ENCODE peak calls at places on chromosomes 13 and 19, in nine cellular contexts. One of them, this sample, is unnamed.

GRCh38 chr13:48414501-48414900 is 1.6 kb upstream of the LPAR6 start:
- DNase-seq in endothelial cell: no peak
- DNase-seq in tibial nerve: no peak
- DNase-seq in Peyer's patch: no peak
- DNase-seq in foreskin fibroblast: no peak
- DNase-seq in OCI-LY7: no peak
- DNase-seq in A549: no peak
- DNase-seq in CD8-positive, alpha-beta T cell: no peak
- DNase-seq in pancreas: no peak
- DNase-seq in this sample: no peak

GRCh38 chr19:37931941-37932655 is 25.1 kb downstream of the SIPA1L3 start:
- DNase-seq in endothelial cell: peak
- DNase-seq in tibial nerve: no peak
- DNase-seq in Peyer's patch: peak
- DNase-seq in foreskin fibroblast: peak
- DNase-seq in OCI-LY7: peak
- DNase-seq in A549: peak
- DNase-seq in CD8-positive, alpha-beta T cell: no peak
- DNase-seq in pancreas: peak
- DNase-seq in this sample: peak

GRCh38 chr13:109243311-109243951 is 543.0 kb downstream of the IRS2 start:
- DNase-seq in endothelial cell: no peak
- DNase-seq in tibial nerve: no peak
- DNase-seq in Peyer's patch: no peak
- DNase-seq in foreskin fibroblast: peak
- DNase-seq in OCI-LY7: no peak
- DNase-seq in A549: peak
- DNase-seq in CD8-positive, alpha-beta T cell: no peak
- DNase-seq in pancreas: no peak
- DNase-seq in this sample: peak

GRCh38 chr19:3710265-3710812 is 2.2 kb downstream of the TJP3 start:
- DNase-seq in endothelial cell: no peak
- DNase-seq in tibial nerve: peak
- DNase-seq in Peyer's patch: peak
- DNase-seq in foreskin fibroblast: peak
- DNase-seq in OCI-LY7: no peak
- DNase-seq in A549: peak
- DNase-seq in CD8-positive, alpha-beta T cell: no peak
- DNase-seq in pancreas: peak
- DNase-seq in this sample: peak

GRCh38 chr19:45496349-45496953 is 396 bp downstream of the RTN2 start:
- DNase-seq in endothelial cell: peak
- DNase-seq in tibial nerve: no peak
- DNase-seq in Peyer's patch: no peak
- DNase-seq in foreskin fibroblast: no peak
- DNase-seq in OCI-LY7: no peak
- DNase-seq in A549: no peak
- DNase-seq in CD8-positive, alpha-beta T cell: peak
- DNase-seq in pancreas: peak
- DNase-seq in this sample: no peak

GRCh38 chr19:36003284-36003683 is 5.3 kb downstream of the SYNE4 start:
- DNase-seq in endothelial cell: no peak
- DNase-seq in tibial nerve: no peak
- DNase-seq in Peyer's patch: no peak
- DNase-seq in foreskin fibroblast: no peak
- DNase-seq in OCI-LY7: no peak
- DNase-seq in A549: no peak
- DNase-seq in CD8-positive, alpha-beta T cell: no peak
- DNase-seq in pancreas: no peak
- DNase-seq in this sample: no peak

GRCh38 chr13:77779461-77780272 is 82.2 kb downstream of the SLAIN1 start:
- DNase-seq in endothelial cell: peak
- DNase-seq in tibial nerve: no peak
- DNase-seq in Peyer's patch: no peak
- DNase-seq in foreskin fibroblast: no peak
- DNase-seq in OCI-LY7: peak
- DNase-seq in A549: peak
- DNase-seq in CD8-positive, alpha-beta T cell: no peak
- DNase-seq in pancreas: no peak
- DNase-seq in this sample: peak

GRCh38 chr13:26967119-26968038 is 204.2 kb downstream of the USP12 start:
- DNase-seq in endothelial cell: no peak
- DNase-seq in tibial nerve: no peak
- DNase-seq in Peyer's patch: peak
- DNase-seq in foreskin fibroblast: no peak
- DNase-seq in OCI-LY7: no peak
- DNase-seq in A549: no peak
- DNase-seq in CD8-positive, alpha-beta T cell: no peak
- DNase-seq in pancreas: peak
- DNase-seq in this sample: peak

GRCh38 chr13:22050951-22051563 is 380.2 kb downstream of the FGF9 start:
- DNase-seq in endothelial cell: no peak
- DNase-seq in tibial nerve: no peak
- DNase-seq in Peyer's patch: no peak
- DNase-seq in foreskin fibroblast: no peak
- DNase-seq in OCI-LY7: no peak
- DNase-seq in A549: no peak
- DNase-seq in CD8-positive, alpha-beta T cell: no peak
- DNase-seq in pancreas: no peak
- DNase-seq in this sample: no peak

GRCh38 chr19:19634516-19635312 is 6.7 kb upstream of the LPAR2 start:
- DNase-seq in endothelial cell: no peak
- DNase-seq in tibial nerve: no peak
- DNase-seq in Peyer's patch: no peak
- DNase-seq in foreskin fibroblast: no peak
- DNase-seq in OCI-LY7: no peak
- DNase-seq in A549: no peak
- DNase-seq in CD8-positive, alpha-beta T cell: no peak
- DNase-seq in pancreas: no peak
- DNase-seq in this sample: no peak

GRCh38 chr13:40384976-40385857 is 281.2 kb downstream of the FOXO1 start:
- DNase-seq in endothelial cell: no peak
- DNase-seq in tibial nerve: no peak
- DNase-seq in Peyer's patch: no peak
- DNase-seq in foreskin fibroblast: no peak
- DNase-seq in OCI-LY7: no peak
- DNase-seq in A549: no peak
- DNase-seq in CD8-positive, alpha-beta T cell: no peak
- DNase-seq in pancreas: no peak
- DNase-seq in this sample: peak

GRCh38 chr13:25153736-25154135 is 18.4 kb downstream of the AMER2 start:
- DNase-seq in endothelial cell: no peak
- DNase-seq in tibial nerve: no peak
- DNase-seq in Peyer's patch: no peak
- DNase-seq in foreskin fibroblast: no peak
- DNase-seq in OCI-LY7: peak
- DNase-seq in A549: no peak
- DNase-seq in CD8-positive, alpha-beta T cell: no peak
- DNase-seq in pancreas: no peak
- DNase-seq in this sample: no peak

GRCh38 chr19:56291857-56292256 is 19.3 kb downstream of the EDDM13 start:
- DNase-seq in endothelial cell: no peak
- DNase-seq in tibial nerve: no peak
- DNase-seq in Peyer's patch: no peak
- DNase-seq in foreskin fibroblast: no peak
- DNase-seq in OCI-LY7: no peak
- DNase-seq in A549: no peak
- DNase-seq in CD8-positive, alpha-beta T cell: no peak
- DNase-seq in pancreas: no peak
- DNase-seq in this sample: no peak

GRCh38 chr13:98866882-98867281 is 111.0 kb downstream of the DOCK9 start:
- DNase-seq in endothelial cell: no peak
- DNase-seq in tibial nerve: no peak
- DNase-seq in Peyer's patch: no peak
- DNase-seq in foreskin fibroblast: no peak
- DNase-seq in OCI-LY7: no peak
- DNase-seq in A549: no peak
- DNase-seq in CD8-positive, alpha-beta T cell: no peak
- DNase-seq in pancreas: no peak
- DNase-seq in this sample: no peak
- TF ChIP-seq CTCF in endothelial cell: peak
- TF ChIP-seq CTCF in tibial nerve: no peak
- TF ChIP-seq CTCF in Peyer's patch: no peak
- TF ChIP-seq CTCF in foreskin fibroblast: no peak
- TF ChIP-seq CTCF in OCI-LY7: no peak
- TF ChIP-seq CTCF in A549: no peak
- TF ChIP-seq CTCF in CD8-positive, alpha-beta T cell: no peak
- TF ChIP-seq CTCF in pancreas: no peak
- TF ChIP-seq CTCF in this sample: peak

GRCh38 chr13:53201454-53202225 is 173.0 kb downstream of the OLFM4 start:
- DNase-seq in endothelial cell: peak
- DNase-seq in tibial nerve: no peak
- DNase-seq in Peyer's patch: peak
- DNase-seq in foreskin fibroblast: no peak
- DNase-seq in OCI-LY7: no peak
- DNase-seq in A549: no peak
- DNase-seq in CD8-positive, alpha-beta T cell: no peak
- DNase-seq in pancreas: peak
- DNase-seq in this sample: no peak

GRCh38 chr13:53200498-53201453 is 172.2 kb downstream of the OLFM4 start:
- DNase-seq in endothelial cell: peak
- DNase-seq in tibial nerve: no peak
- DNase-seq in Peyer's patch: peak
- DNase-seq in foreskin fibroblast: no peak
- DNase-seq in OCI-LY7: no peak
- DNase-seq in A549: no peak
- DNase-seq in CD8-positive, alpha-beta T cell: no peak
- DNase-seq in pancreas: peak
- DNase-seq in this sample: peak

GRCh38 chr13:53204598-53204997 is 176.0 kb downstream of the OLFM4 start:
- DNase-seq in endothelial cell: no peak
- DNase-seq in tibial nerve: no peak
- DNase-seq in Peyer's patch: no peak
- DNase-seq in foreskin fibroblast: no peak
- DNase-seq in OCI-LY7: no peak
- DNase-seq in A549: no peak
- DNase-seq in CD8-positive, alpha-beta T cell: no peak
- DNase-seq in pancreas: no peak
- DNase-seq in this sample: no peak

DNA sequence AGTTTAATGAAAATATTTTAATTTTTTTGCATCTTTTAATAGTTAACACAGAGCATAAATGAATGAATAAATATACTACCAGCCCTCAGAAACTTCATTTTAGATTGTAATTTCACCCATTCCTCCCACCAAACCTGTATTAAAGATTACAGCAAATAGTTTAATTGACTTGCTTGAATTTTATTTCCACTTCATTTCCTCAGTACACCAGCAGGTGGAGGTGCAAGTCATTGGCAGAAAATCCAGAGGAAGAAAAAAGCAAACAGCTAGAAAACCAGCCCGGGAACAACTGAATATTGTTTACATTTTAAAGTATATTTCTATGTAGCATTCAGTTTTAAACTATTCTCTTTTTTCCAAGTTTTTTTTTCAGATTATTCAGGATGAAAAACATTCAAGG is 177.8 kb downstream of the OLFM4 start:
- DNase-seq in endothelial cell: no peak
- DNase-seq in tibial nerve: no peak
- DNase-seq in Peyer's patch: no peak
- DNase-seq in foreskin fibroblast: no peak
- DNase-seq in OCI-LY7: peak
- DNase-seq in A549: peak
- DNase-seq in CD8-positive, alpha-beta T cell: no peak
- DNase-seq in pancreas: no peak
- DNase-seq in this sample: peak
- TF ChIP-seq CTCF in endothelial cell: peak
- TF ChIP-seq CTCF in tibial nerve: no peak
- TF ChIP-seq CTCF in Peyer's patch: peak
- TF ChIP-seq CTCF in foreskin fibroblast: no peak
- TF ChIP-seq CTCF in OCI-LY7: peak
- TF ChIP-seq CTCF in A549: no peak
- TF ChIP-seq CTCF in CD8-positive, alpha-beta T cell: no peak
- TF ChIP-seq CTCF in pancreas: no peak
- TF ChIP-seq CTCF in this sample: peak

DNA sequence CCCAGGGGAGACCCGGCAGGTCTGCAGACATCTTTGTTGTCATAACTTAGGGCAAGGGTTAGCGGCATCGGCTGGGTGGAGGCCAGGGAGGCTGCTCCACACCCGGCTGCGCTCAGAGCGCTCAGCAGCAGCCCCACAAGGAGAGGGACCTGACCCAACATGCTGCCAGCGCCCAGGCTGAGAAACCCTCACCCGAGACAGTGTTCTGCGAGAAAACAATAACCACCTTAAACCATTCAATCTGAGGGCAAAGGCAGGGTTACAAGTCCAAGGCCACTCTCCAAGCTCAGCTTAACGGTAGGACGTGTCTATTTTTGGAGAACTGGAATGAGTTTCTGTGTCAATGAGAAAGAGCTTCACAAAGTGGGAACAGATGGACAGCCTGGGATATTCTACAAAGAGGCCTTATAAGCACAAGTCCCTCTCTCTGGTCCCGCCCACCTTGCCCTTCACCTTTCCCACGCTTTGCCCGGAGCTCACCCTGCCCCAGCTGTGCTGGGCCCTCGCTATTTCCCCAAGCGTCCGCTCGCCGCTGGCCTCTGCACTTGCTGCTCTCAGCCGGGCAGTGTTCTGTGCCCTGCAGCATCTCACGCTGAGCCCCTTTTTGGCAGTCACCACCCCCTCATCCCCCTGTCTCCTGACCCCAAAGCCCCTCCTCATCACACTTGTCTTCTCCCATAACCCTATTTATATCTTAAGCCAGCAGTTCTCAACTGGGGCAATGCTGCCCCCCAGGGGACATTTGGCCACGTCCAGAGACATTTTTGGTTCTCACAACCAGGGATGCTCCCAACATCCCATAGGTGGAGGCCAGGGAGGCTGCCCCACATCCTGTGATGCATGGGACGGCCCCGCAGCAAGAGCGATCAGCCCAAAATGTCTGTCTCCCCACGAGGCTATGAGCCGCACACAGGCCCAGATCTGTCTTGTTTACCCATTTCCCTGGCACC is 17.6 kb downstream of the PPP1R12C start:
- DNase-seq in endothelial cell: peak
- DNase-seq in tibial nerve: no peak
- DNase-seq in Peyer's patch: peak
- DNase-seq in foreskin fibroblast: no peak
- DNase-seq in OCI-LY7: no peak
- DNase-seq in A549: no peak
- DNase-seq in CD8-positive, alpha-beta T cell: no peak
- DNase-seq in pancreas: peak
- DNase-seq in this sample: no peak
- TF ChIP-seq CTCF in endothelial cell: no peak
- TF ChIP-seq CTCF in tibial nerve: no peak
- TF ChIP-seq CTCF in Peyer's patch: no peak
- TF ChIP-seq CTCF in foreskin fibroblast: peak
- TF ChIP-seq CTCF in OCI-LY7: peak
- TF ChIP-seq CTCF in A549: no peak
- TF ChIP-seq CTCF in CD8-positive, alpha-beta T cell: no peak
- TF ChIP-seq CTCF in pancreas: no peak
- TF ChIP-seq CTCF in this sample: peak

DNA sequence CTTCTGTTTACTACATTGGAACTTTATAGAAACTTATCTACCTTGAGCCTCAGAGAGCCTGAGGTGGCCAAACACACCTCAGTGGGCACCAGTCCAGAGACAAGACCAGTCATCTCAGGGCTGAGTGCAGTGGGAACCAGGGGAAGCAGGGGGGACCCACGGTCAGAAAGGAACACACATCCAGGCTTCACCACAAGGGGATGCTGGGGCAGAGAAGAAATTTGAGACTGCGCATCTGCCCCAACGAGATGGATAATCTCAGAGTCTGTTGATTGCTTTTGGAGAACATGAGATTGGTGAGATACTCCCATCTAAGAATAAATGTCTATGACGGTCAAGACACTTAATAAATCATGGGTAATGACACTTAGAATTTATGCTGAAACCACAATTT is 98.7 kb downstream of the DOCK9 start:
- DNase-seq in endothelial cell: no peak
- DNase-seq in tibial nerve: no peak
- DNase-seq in Peyer's patch: no peak
- DNase-seq in foreskin fibroblast: no peak
- DNase-seq in OCI-LY7: no peak
- DNase-seq in A549: no peak
- DNase-seq in CD8-positive, alpha-beta T cell: no peak
- DNase-seq in pancreas: no peak
- DNase-seq in this sample: no peak
- TF ChIP-seq CTCF in endothelial cell: no peak
- TF ChIP-seq CTCF in tibial nerve: no peak
- TF ChIP-seq CTCF in Peyer's patch: no peak
- TF ChIP-seq CTCF in foreskin fibroblast: no peak
- TF ChIP-seq CTCF in OCI-LY7: no peak
- TF ChIP-seq CTCF in A549: no peak
- TF ChIP-seq CTCF in CD8-positive, alpha-beta T cell: no peak
- TF ChIP-seq CTCF in pancreas: no peak
- TF ChIP-seq CTCF in this sample: peak

This sample was measured in fibroblast of mammary gland.